ENCODE peak calls at places on chromosomes 2 and 18, in four cellular contexts. One of them, this sample, is unnamed. For H3K79me2, the result is how much of the 10 kb centered on the place peaks cover.

GRCh38 chr18:3723554-3723953 is 273.6 kb downstream of the TGIF1 start:
- DNase-seq in GM23248: no peak
- DNase-seq in fibroblast of lung: no peak
- DNase-seq in endothelial cell of umbilical vein: no peak
- DNase-seq in this sample: no peak

GRCh38 chr2:186641807-186642321 is 52.0 kb upstream of the FAM171B start:
- DNase-seq in GM23248: peak
- DNase-seq in fibroblast of lung: peak
- DNase-seq in endothelial cell of umbilical vein: peak
- DNase-seq in this sample: peak

GRCh38 chr2:216717491-216717901 is 22.1 kb upstream of the IGFBP5 start:
- DNase-seq in GM23248: peak
- DNase-seq in fibroblast of lung: no peak
- DNase-seq in endothelial cell of umbilical vein: no peak
- DNase-seq in this sample: no peak

GRCh38 chr18:59502222-59502898 is 143.3 kb upstream of the LMAN1 start:
- DNase-seq in GM23248: peak
- DNase-seq in fibroblast of lung: peak
- DNase-seq in endothelial cell of umbilical vein: no peak
- DNase-seq in this sample: peak

GRCh38 chr2:238131761-238132462 is 6.6 kb upstream of the KLHL30 start:
- DNase-seq in GM23248: no peak
- DNase-seq in fibroblast of lung: no peak
- DNase-seq in endothelial cell of umbilical vein: no peak
- DNase-seq in this sample: no peak

GRCh38 chr18:45498270-45498625 is 117.0 kb upstream of the SLC14A2 start:
- DNase-seq in GM23248: no peak
- DNase-seq in fibroblast of lung: no peak
- DNase-seq in endothelial cell of umbilical vein: no peak
- DNase-seq in this sample: no peak

GRCh38 chr2:109523536-109524361 is 90.0 kb downstream of the SEPTIN10 start:
- DNase-seq in GM23248: no peak
- DNase-seq in fibroblast of lung: no peak
- DNase-seq in endothelial cell of umbilical vein: no peak
- DNase-seq in this sample: no peak

GRCh38 chr2:226767056-226767813 is 32.4 kb downstream of the IRS1 start:
- DNase-seq in GM23248: no peak
- DNase-seq in fibroblast of lung: no peak
- DNase-seq in endothelial cell of umbilical vein: no peak
- DNase-seq in this sample: peak

GRCh38 chr2:32452338-32453064 is 95.7 kb downstream of the BIRC6 start:
- DNase-seq in GM23248: no peak
- DNase-seq in fibroblast of lung: no peak
- DNase-seq in endothelial cell of umbilical vein: peak
- DNase-seq in this sample: no peak

GRCh38 chr2:34734662-34735061 is 1135.6 kb upstream of the FAM98A start:
- DNase-seq in GM23248: no peak
- DNase-seq in fibroblast of lung: no peak
- DNase-seq in endothelial cell of umbilical vein: no peak
- DNase-seq in this sample: no peak

GRCh38 chr2:26916128-26916692 is 54.2 kb upstream of the MAPRE3 start:
- DNase-seq in GM23248: no peak
- DNase-seq in fibroblast of lung: no peak
- DNase-seq in endothelial cell of umbilical vein: no peak
- DNase-seq in this sample: no peak
- H3K79me2 ChIP-seq in GM23248: under half
- H3K79me2 ChIP-seq in fibroblast of lung: under half
- H3K79me2 ChIP-seq in endothelial cell of umbilical vein: under half
- H3K79me2 ChIP-seq in this sample: under half

DNA sequence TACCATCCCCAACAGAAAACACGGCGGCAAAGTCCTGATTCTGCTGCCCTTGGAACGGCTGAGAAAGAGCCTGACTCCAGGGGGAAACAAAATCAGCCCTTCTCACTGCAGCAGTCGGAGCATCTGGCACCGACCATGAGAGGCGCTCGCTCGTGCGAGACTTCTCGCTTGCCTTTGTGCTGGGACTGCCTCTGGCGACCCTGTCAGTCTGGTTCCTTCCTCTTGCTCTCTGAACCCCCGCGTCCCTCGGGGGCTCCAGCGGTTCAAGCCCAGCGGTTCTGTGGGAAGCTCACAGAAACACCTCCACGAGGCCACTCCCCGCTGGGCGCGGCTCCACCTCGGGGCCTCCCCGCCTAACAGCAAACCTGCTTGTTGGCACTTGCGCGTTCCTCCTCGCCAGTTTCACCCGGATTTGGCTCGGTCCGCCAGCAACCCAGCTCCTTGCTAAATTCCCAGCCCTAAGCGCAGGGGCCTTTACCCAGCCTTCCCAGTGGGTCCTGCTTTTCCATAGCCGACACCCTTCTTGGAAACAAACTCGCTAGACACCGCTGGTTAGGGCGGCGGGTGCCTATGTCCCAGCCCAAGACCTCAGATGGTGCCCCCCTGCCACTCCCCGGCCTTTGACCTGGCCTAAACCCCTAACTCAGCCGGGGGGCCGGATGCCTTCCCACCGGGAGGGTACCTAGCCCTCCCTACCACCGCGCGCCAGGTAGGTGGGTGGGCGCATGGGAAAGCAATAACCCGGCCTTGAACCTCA is 2.2 kb downstream of the RND3 start:
- DNase-seq in GM23248: peak
- DNase-seq in fibroblast of lung: peak
- DNase-seq in endothelial cell of umbilical vein: peak
- DNase-seq in this sample: peak
- H3K79me2 ChIP-seq in GM23248: half or more
- H3K79me2 ChIP-seq in fibroblast of lung: half or more
- H3K79me2 ChIP-seq in endothelial cell of umbilical vein: half or more
- H3K79me2 ChIP-seq in this sample: half or more

GRCh38 chr2:213150315-213150951 is 979 bp downstream of the IKZF2 start:
- DNase-seq in GM23248: peak
- DNase-seq in fibroblast of lung: peak
- DNase-seq in endothelial cell of umbilical vein: no peak
- DNase-seq in this sample: peak
- H3K79me2 ChIP-seq in GM23248: half or more
- H3K79me2 ChIP-seq in fibroblast of lung: under half
- H3K79me2 ChIP-seq in endothelial cell of umbilical vein: under half
- H3K79me2 ChIP-seq in this sample: under half

DNA sequence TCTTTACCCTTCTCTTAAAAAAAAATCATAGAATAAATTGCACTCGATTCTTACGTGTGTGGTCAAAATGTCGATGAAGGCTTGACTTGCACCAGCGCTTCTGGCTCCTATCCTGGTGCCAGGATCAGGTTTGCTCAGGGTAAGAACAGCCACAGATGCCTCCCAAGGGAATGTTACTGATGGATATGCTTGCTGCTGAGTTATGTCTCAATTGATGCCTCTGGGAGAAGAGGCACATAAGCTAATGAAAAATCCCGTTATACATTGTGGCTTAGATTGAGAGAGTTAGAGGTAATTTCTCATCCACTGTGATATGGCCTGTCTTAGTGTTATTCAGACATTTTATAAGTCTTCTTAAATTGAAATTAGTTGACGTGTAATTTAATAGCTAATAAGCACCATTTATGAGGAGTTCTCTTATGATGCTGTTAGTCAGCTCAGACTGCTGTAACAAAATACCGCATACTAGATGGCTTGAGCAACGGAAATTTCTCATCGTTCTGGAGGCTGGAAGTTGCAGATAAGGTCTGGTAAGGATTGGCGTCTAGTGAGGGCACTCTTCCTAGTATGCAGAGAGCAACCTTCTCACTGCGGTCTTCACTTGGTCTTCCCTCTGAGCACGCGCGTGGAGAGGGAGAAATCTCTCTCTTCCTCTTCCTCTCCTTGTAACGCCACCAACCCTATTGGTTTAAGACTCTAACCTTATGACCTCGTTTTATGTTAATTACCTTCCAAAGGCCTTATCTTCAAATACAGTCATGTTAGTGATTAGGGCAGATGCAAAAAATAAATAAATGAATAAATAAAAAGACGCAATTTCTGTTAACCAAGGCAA is 116.6 kb upstream of the NOSTRIN start:
- DNase-seq in GM23248: no peak
- DNase-seq in fibroblast of lung: peak
- DNase-seq in endothelial cell of umbilical vein: peak
- DNase-seq in this sample: peak
- H3K79me2 ChIP-seq in GM23248: under half
- H3K79me2 ChIP-seq in fibroblast of lung: under half
- H3K79me2 ChIP-seq in endothelial cell of umbilical vein: under half
- H3K79me2 ChIP-seq in this sample: under half

GRCh38 chr2:20282916-20283592 is 58.1 kb upstream of the SDC1 start:
- DNase-seq in GM23248: no peak
- DNase-seq in fibroblast of lung: peak
- DNase-seq in endothelial cell of umbilical vein: peak
- DNase-seq in this sample: peak
- H3K79me2 ChIP-seq in GM23248: half or more
- H3K79me2 ChIP-seq in fibroblast of lung: under half
- H3K79me2 ChIP-seq in endothelial cell of umbilical vein: under half
- H3K79me2 ChIP-seq in this sample: under half

DNA sequence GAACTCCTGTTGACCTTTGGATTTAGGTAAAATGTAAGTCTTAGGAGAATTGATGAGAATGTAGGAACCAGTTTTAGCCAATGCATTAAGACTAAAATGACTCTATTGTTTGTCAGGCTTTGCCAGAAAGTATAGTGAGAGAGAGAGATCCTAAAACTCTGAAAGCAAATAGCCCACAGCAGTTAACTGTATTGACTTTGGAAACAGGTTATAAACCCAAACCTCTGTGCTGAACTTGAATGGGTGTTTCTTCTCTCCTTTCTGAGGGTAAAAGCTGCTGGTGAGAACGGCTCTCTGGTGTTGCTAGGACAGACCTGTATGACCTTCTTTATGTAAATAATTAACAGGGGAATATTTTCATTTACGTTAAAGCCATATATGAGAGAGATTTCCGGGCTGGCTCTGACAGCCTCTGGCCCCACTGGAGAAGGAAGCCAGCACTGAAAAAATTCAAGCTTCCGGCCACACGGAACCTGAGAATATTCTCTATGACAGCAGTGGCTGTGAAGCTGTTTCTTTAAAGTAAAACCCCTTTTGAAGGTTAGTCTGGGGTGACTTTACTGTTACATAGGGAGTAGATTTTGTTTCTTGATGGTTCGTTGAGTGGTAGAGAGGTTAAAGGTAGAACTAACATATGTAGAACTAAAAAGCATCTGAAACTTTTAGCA is 123.7 kb downstream of the SPTBN1 start:
- DNase-seq in GM23248: no peak
- DNase-seq in fibroblast of lung: no peak
- DNase-seq in endothelial cell of umbilical vein: peak
- DNase-seq in this sample: no peak
- H3K79me2 ChIP-seq in GM23248: half or more
- H3K79me2 ChIP-seq in fibroblast of lung: half or more
- H3K79me2 ChIP-seq in endothelial cell of umbilical vein: half or more
- H3K79me2 ChIP-seq in this sample: half or more

DNA sequence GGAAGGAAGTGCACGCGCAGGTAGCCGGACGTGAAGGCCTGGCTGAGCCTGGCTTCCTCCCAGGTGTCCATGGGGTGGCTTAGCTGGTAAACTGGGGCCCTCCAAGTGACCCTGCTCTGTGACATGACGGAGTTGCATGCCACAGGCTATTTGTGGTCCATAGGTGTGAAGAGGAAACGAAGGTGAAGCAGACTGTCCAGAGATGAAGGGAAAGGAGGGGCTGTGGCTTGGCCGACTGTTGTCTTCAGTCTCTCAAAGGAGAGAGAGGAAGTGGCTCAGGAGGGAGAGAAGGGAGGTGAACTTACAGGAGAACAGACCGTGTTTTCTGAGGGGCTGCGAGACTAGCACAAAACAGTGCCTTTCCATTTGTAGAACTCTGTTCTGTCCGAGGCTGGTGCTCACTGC is 19.3 kb downstream of the INPP5D start:
- DNase-seq in GM23248: no peak
- DNase-seq in fibroblast of lung: no peak
- DNase-seq in endothelial cell of umbilical vein: no peak
- DNase-seq in this sample: no peak
- H3K79me2 ChIP-seq in GM23248: under half
- H3K79me2 ChIP-seq in fibroblast of lung: under half
- H3K79me2 ChIP-seq in endothelial cell of umbilical vein: under half
- H3K79me2 ChIP-seq in this sample: under half

DNA sequence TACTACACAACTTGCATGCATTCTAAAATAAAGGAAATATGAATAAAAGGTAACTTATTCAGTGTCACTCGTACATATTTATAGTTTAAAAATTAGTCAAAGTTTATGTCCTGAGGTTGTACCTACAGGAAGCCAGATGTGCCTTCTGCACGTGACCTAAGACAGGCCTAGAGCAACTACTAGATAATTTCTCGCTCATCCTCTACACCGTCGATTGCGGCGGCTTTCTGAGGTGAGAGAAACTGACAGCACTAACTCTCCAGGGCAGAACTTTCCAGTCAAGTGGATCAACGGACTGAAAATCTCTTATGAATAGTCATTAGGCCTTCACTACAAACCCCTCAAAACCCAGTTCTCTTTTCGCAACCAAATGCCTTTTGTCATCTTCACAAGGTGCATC is 54.2 kb downstream of the ZEB2 start:
- DNase-seq in GM23248: no peak
- DNase-seq in fibroblast of lung: no peak
- DNase-seq in endothelial cell of umbilical vein: no peak
- DNase-seq in this sample: no peak
- H3K79me2 ChIP-seq in GM23248: half or more
- H3K79me2 ChIP-seq in fibroblast of lung: half or more
- H3K79me2 ChIP-seq in endothelial cell of umbilical vein: under half
- H3K79me2 ChIP-seq in this sample: under half

GRCh38 chr2:136107238-136108033 is 10.5 kb downstream of the CXCR4 start:
- DNase-seq in GM23248: no peak
- DNase-seq in fibroblast of lung: no peak
- DNase-seq in endothelial cell of umbilical vein: no peak
- DNase-seq in this sample: no peak
- H3K79me2 ChIP-seq in GM23248: under half
- H3K79me2 ChIP-seq in fibroblast of lung: under half
- H3K79me2 ChIP-seq in endothelial cell of umbilical vein: under half
- H3K79me2 ChIP-seq in this sample: under half

GRCh38 chr2:64000630-64001381 is 18.4 kb downstream of the VPS54 start:
- DNase-seq in GM23248: no peak
- DNase-seq in fibroblast of lung: no peak
- DNase-seq in endothelial cell of umbilical vein: no peak
- DNase-seq in this sample: no peak
- H3K79me2 ChIP-seq in GM23248: half or more
- H3K79me2 ChIP-seq in fibroblast of lung: under half
- H3K79me2 ChIP-seq in endothelial cell of umbilical vein: under half
- H3K79me2 ChIP-seq in this sample: half or more